ENCODE peak calls at places on chromosomes 12 and 14, in ten cellular contexts. O, A, L, V, B, C, K, P, S and Y are unnamed samples. For H3K4me1 and H3K9me3, the result is how much of the 10 kb centered on the place peaks cover.

GRCh38 chr12:127054531-127054930 is 1212.4 kb upstream of the TMEM132C start:
- DNase-seq in O (no peak), A (no peak), L (no peak), V (no peak), B (no peak), C (no peak), K (no peak), P (no peak), S (no peak), Y (no peak)

GRCh38 chr12:15823360-15824128 is 34.4 kb upstream of the EPS8 start:
- DNase-seq in O (peak), A (no peak), L (no peak), V (no peak), B (no peak), C (no peak), K (no peak), P (no peak), S (peak), Y (no peak)

GRCh38 chr14:87712386-87713113 is 280.4 kb downstream of the GALC start:
- DNase-seq in O (peak), A (no peak), L (no peak), V (no peak), B (no peak), C (no peak), K (no peak), P (no peak), S (no peak), Y (no peak)

GRCh38 chr12:112979281-112979680 is 962 bp downstream of the OAS2 start:
- DNase-seq in O (no peak), A (no peak), L (no peak), V (no peak), B (peak), C (no peak), K (no peak), P (peak), S (no peak), Y (no peak)

GRCh38 chr12:124993568-124994434 is at the start of gene BRI3BP:
- DNase-seq in O (peak), A (peak), L (no peak), V (peak), B (peak), C (peak), K (peak), P (peak), S (peak), Y (peak)

GRCh38 chr12:107111314-107111713 is 18.0 kb upstream of the CRY1 start:
- DNase-seq in O (no peak), A (no peak), L (no peak), V (no peak), B (no peak), C (no peak), K (no peak), P (no peak), S (no peak), Y (no peak)

GRCh38 chr12:70393787-70394519 is 27.9 kb downstream of the KCNMB4 start:
- DNase-seq in O (no peak), A (no peak), L (no peak), V (no peak), B (no peak), C (peak), K (no peak), P (peak), S (no peak), Y (no peak)

GRCh38 chr12:42094277-42094676 is 50.4 kb downstream of the GXYLT1 start:
- DNase-seq in O (no peak), A (no peak), L (no peak), V (no peak), B (no peak), C (peak), K (no peak), P (peak), S (no peak), Y (no peak)

GRCh38 chr14:104292084-104292970 is 153.9 kb downstream of the KIF26A start:
- DNase-seq in O (no peak), A (no peak), L (peak), V (peak), B (no peak), C (no peak), K (peak), P (no peak), S (peak), Y (no peak)

GRCh38 chr12:115385141-115385540 is 701.2 kb upstream of the TBX3 start:
- DNase-seq in O (no peak), A (no peak), L (no peak), V (no peak), B (no peak), C (no peak), K (no peak), P (no peak), S (no peak), Y (no peak)

GRCh38 chr14:54772451-54772881 is 130.2 kb downstream of the GCH1 start:
- DNase-seq in O (no peak), A (no peak), L (no peak), V (no peak), B (no peak), C (peak), K (no peak), P (no peak), S (no peak), Y (no peak)

GRCh38 chr12:132856581-132856980 is 27.9 kb upstream of the GOLGA3 start:
- DNase-seq in O (no peak), A (no peak), L (no peak), V (no peak), B (no peak), C (no peak), K (no peak), P (no peak), S (no peak), Y (no peak)

GRCh38 chr12:5243014-5243413 is 188.9 kb upstream of the NTF3 start:
- DNase-seq in O (no peak), A (no peak), L (no peak), V (no peak), B (no peak), C (no peak), K (no peak), P (no peak), S (no peak), Y (no peak)

GRCh38 chr12:24948816-24949722 is at the start of gene BCAT1:
- DNase-seq in O (peak), A (peak), L (peak), V (peak), B (peak), C (peak), K (peak), P (no peak), S (peak), Y (peak)

GRCh38 chr12:93127582-93128331 is 198.7 kb upstream of the EEA1 start:
- DNase-seq in O (peak), A (peak), L (peak), V (no peak), B (peak), C (peak), K (peak), P (peak), S (peak), Y (peak)

GRCh38 chr14:60758875-60759274 is 24.3 kb downstream of the MNAT1 start:
- DNase-seq in O (no peak), A (no peak), L (no peak), V (no peak), B (no peak), C (no peak), K (no peak), P (no peak), S (no peak), Y (no peak)

GRCh38 chr14:60757617-60758016 is 23.1 kb downstream of the MNAT1 start:
- DNase-seq in O (no peak), A (no peak), L (no peak), V (no peak), B (no peak), C (peak), K (no peak), P (no peak), S (no peak), Y (no peak)

GRCh38 chr14:60753264-60754126 is 18.9 kb downstream of the MNAT1 start:
- DNase-seq in O (no peak), A (no peak), L (no peak), V (no peak), B (no peak), C (peak), K (no peak), P (peak), S (no peak), Y (no peak)

GRCh38 chr14:60760209-60760608 is 25.6 kb downstream of the MNAT1 start:
- DNase-seq in O (no peak), A (no peak), L (no peak), V (no peak), B (no peak), C (peak), K (no peak), P (no peak), S (no peak), Y (no peak)

DNA sequence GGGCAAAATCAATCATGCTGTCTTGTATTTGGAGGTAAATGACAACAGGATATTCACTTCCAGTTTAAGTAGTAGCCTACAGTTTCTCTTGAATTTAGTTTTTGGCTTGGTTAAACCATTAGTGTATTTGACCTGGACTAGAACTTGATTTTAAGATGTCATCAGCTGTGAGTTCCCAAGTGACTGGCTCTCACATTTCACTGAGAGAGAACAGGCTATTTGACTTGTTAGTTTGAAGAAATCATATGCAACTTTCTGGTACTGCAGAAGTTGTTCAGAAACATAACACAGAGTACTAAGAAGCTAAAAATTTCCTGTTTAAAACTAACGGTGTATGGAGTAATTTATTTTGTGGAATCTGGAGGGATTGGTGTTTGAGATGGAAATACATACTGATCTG is 22.3 kb downstream of the MNAT1 start:
- DNase-seq in O (no peak), A (no peak), L (no peak), V (no peak), B (no peak), C (peak), K (no peak), P (no peak), S (no peak), Y (no peak)
- H3K4me1 ChIP-seq in O (under half), A (under half), L (under half), V (under half), B (under half), C (under half), K (half or more), P (under half), S (under half), Y (under half)

DNA sequence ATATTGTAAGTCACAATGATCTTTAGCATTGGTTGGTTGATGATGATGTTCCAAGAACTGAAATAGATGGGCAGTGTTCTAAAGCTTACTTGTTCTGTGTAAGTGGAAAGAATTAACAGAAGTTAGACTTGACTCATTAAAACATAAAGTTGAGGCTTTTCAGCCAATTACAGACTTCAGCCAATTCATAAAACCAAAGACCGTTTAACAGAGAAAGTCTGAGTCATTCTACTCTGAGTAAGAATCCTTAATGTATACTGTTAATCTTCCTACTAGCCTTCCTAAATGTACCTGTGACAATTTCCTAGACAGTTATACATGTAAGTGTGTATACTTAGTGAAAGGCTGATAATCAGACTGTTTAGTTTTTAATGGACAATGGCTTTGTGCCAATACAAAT is 681.0 kb downstream of the RPL10L start:
- DNase-seq in O (no peak), A (no peak), L (no peak), V (no peak), B (no peak), C (no peak), K (no peak), P (no peak), S (no peak), Y (no peak)
- H3K9me3 ChIP-seq in O (under half), A (under half), L (under half), V (under half), B (under half), C (under half), K (under half), P (under half), S (under half), Y (under half)

GRCh38 chr12:100163416-100164152 is 20.9 kb upstream of the BLTP3B start:
- DNase-seq in O (peak), A (peak), L (peak), V (peak), B (peak), C (peak), K (peak), P (peak), S (peak), Y (peak)
- H3K4me3 ChIP-seq in O (peak), A (no peak), L (peak), V (no peak), B (peak), C (peak), K (peak), P (no peak), S (no peak), Y (no peak)

GRCh38 chr14:30999038-30999773 is 26.2 kb upstream of the AP4S1 start:
- DNase-seq in O (no peak), A (no peak), L (no peak), V (no peak), B (no peak), C (no peak), K (no peak), P (no peak), S (no peak), Y (no peak)
- H3K4me1 ChIP-seq in O (under half), A (under half), L (under half), V (under half), B (under half), C (under half), K (under half), P (under half), S (under half), Y (under half)